ENCODE peak calls at places on chromosomes 6 and 20, in seven cellular contexts. L, P, J, Y, B, A and F are unnamed samples.

GRCh38 chr6:108260126-108260808 is 573 bp downstream of the SNX3 start:
- DNase-seq in P (peak), J (peak), L (peak), Y (peak), B (peak), A (peak), F (no peak)

GRCh38 chr6:3939964-3940363 is 90.8 kb downstream of the FAM50B start:
- DNase-seq in Y (no peak), J (no peak), P (no peak), L (no peak), A (no peak), B (no peak), F (peak)

GRCh38 chr6:111957623-111958315 is 84.5 kb upstream of the FYN start:
- DNase-seq in B (no peak), L (no peak), Y (no peak), P (no peak), J (peak), A (no peak), F (peak)

GRCh38 chr6:39054577-39055142 is 6.1 kb downstream of the GLP1R start:
- DNase-seq in Y (peak), L (no peak), A (no peak), P (no peak), B (no peak), J (peak), F (no peak)

GRCh38 chr6:127606131-127606562 is 29.2 kb downstream of the C6orf58 start:
- DNase-seq in B (no peak), Y (no peak), L (peak), P (peak), A (no peak), J (peak), F (no peak)

GRCh38 chr6:45903959-45904358 is 111.7 kb downstream of the CLIC5 start:
- DNase-seq in J (no peak), P (no peak), A (no peak), Y (no peak), L (no peak), B (no peak), F (peak)

GRCh38 chr6:17656092-17656491 is 50.6 kb downstream of the NUP153 start:
- DNase-seq in A (no peak), B (no peak), Y (no peak), L (no peak), P (peak), J (no peak), F (no peak)

GRCh38 chr20:20594171-20594530 is 118.3 kb downstream of the RALGAPA2 start:
- DNase-seq in Y (no peak), P (peak), B (no peak), L (peak), A (no peak), J (no peak), F (no peak)

GRCh38 chr6:16635810-16636602 is 125.3 kb downstream of the ATXN1 start:
- DNase-seq in P (no peak), B (no peak), J (peak), L (peak), Y (peak), A (no peak), F (peak)

GRCh38 chr20:35432430-35432735 is 5.6 kb downstream of the GDF5 start:
- DNase-seq in B (no peak), L (no peak), Y (no peak), J (no peak), A (no peak), P (no peak), F (no peak)

GRCh38 chr6:36676142-36677058 is 2.1 kb upstream of the CDKN1A start:
- DNase-seq in B (no peak), A (no peak), J (no peak), Y (no peak), L (peak), P (no peak), F (no peak)

GRCh38 chr6:73704260-73704659 is 8.3 kb downstream of the CD109 start:
- DNase-seq in L (peak), J (no peak), Y (no peak), P (no peak), A (no peak), B (no peak), F (no peak)

GRCh38 chr20:41094656-41095055 is 42.7 kb upstream of the PLCG1 start:
- DNase-seq in Y (no peak), J (no peak), P (peak), A (no peak), B (no peak), L (no peak), F (no peak)

GRCh38 chr6:170130771-170131241 is 160.1 kb downstream of the DLL1 start:
- DNase-seq in J (no peak), P (no peak), L (no peak), B (peak), A (no peak), Y (no peak), F (no peak)

GRCh38 chr6:157527471-157527907 is 146.5 kb downstream of the ZDHHC14 start:
- DNase-seq in J (no peak), P (no peak), L (no peak), B (no peak), A (no peak), Y (peak), F (no peak)

GRCh38 chr6:119479860-119480655 is 130.5 kb upstream of the MAN1A1 start:
- DNase-seq in B (no peak), A (no peak), L (no peak), P (no peak), Y (peak), J (no peak), F (no peak)

GRCh38 chr6:93057584-93057983 is 361.8 kb downstream of the EPHA7 start:
- DNase-seq in Y (no peak), B (no peak), L (no peak), P (no peak), J (no peak), A (no peak), F (no peak)

GRCh38 chr20:62277253-62277652 is 25.5 kb upstream of the ADRM1 start:
- DNase-seq in L (no peak), B (no peak), A (no peak), P (no peak), J (no peak), Y (no peak), F (no peak)

GRCh38 chr6:89321571-89321970 is 6.5 kb upstream of the GABRR2 start:
- DNase-seq in L (peak), J (no peak), B (no peak), A (no peak), Y (peak), P (no peak), F (no peak)

GRCh38 chr20:59270380-59270779 is 30.0 kb upstream of the EDN3 start:
- DNase-seq in L (no peak), Y (no peak), J (no peak), P (no peak), B (no peak), A (no peak), F (no peak)

GRCh38 chr20:5947276-5947675 is 3.1 kb downstream of the TRMT6 start:
- DNase-seq in A (no peak), Y (no peak), B (no peak), P (no peak), J (no peak), L (no peak), F (no peak)

GRCh38 chr6:65202738-65203137 is 504.3 kb downstream of the EYS start:
- DNase-seq in Y (no peak), A (no peak), L (no peak), J (no peak), B (no peak), P (no peak), F (no peak)

GRCh38 chr20:13312300-13312699 is 91.2 kb downstream of the ISM1 start:
- DNase-seq in B (no peak), J (no peak), P (no peak), A (no peak), L (no peak), Y (no peak), F (no peak)

GRCh38 chr6:139853302-139853992 is 479.0 kb upstream of the CITED2 start:
- DNase-seq in L (peak), Y (no peak), P (no peak), B (no peak), A (no peak), J (no peak), F (no peak)

GRCh38 chr6:53107091-53107490 is 41.5 kb downstream of the GCM1 start:
- DNase-seq in B (no peak), J (no peak), A (no peak), L (peak), P (no peak), Y (no peak), F (peak)

GRCh38 chr6:118659513-118660217 is 8.3 kb upstream of the CEP85L start:
- DNase-seq in Y (peak), P (no peak), J (no peak), A (no peak), L (no peak), B (no peak), F (no peak)

GRCh38 chr6:113954653-113955052 is 16.3 kb downstream of the HDAC2 start:
- DNase-seq in B (no peak), J (no peak), P (no peak), A (no peak), Y (no peak), L (no peak), F (no peak)

GRCh38 chr20:57629976-57630525 is 9.8 kb upstream of the ZBP1 start:
- DNase-seq in A (no peak), Y (no peak), B (no peak), L (no peak), P (no peak), J (no peak), F (no peak)

GRCh38 chr6:27059621-27060425 is 187.7 kb upstream of the PRSS16 start:
- DNase-seq in Y (no peak), A (no peak), J (no peak), L (no peak), B (no peak), P (no peak), F (no peak)

GRCh38 chr6:21915707-21916399 is 322.3 kb downstream of the SOX4 start:
- DNase-seq in P (no peak), A (no peak), B (no peak), J (no peak), L (peak), Y (no peak), F (no peak)

GRCh38 chr6:168968228-168968627 is 285.4 kb downstream of the THBS2 start:
- DNase-seq in J (no peak), Y (peak), A (no peak), P (peak), L (no peak), B (no peak), F (no peak)